ENCODE peak calls at places on chromosomes 16 and 17, in eight cellular contexts. One of them, this sample, is unnamed.
A peak's percentile ranks its signal among the peaks of the same experiment; 100 is the strongest.

GRCh38 chr16:82751020-82751419 is 124.3 kb downstream of the CDH13 start:
- DNase-seq in aorta: no peak
- DNase-seq in adrenal gland: no peak
- DNase-seq in dorsolateral prefrontal cortex: no peak
- DNase-seq in MG63: no peak
- DNase-seq in fibroblast of villous mesenchyme: no peak
- DNase-seq in breast epithelium: no peak
- DNase-seq in thoracic aorta: no peak
- DNase-seq in this sample: no peak

GRCh38 chr17:79322216-79323123 is 247.8 kb downstream of the ENGASE start:
- DNase-seq in aorta: peak; percentile 20
- DNase-seq in adrenal gland: no peak
- DNase-seq in dorsolateral prefrontal cortex: no peak
- DNase-seq in MG63: no peak
- DNase-seq in fibroblast of villous mesenchyme: no peak
- DNase-seq in breast epithelium: no peak
- DNase-seq in thoracic aorta: no peak
- DNase-seq in this sample: no peak

GRCh38 chr17:57257911-57258885 is 1.9 kb downstream of the MSI2 start:
- DNase-seq in aorta: no peak
- DNase-seq in adrenal gland: no peak
- DNase-seq in dorsolateral prefrontal cortex: no peak
- DNase-seq in MG63: no peak
- DNase-seq in fibroblast of villous mesenchyme: no peak
- DNase-seq in breast epithelium: no peak
- DNase-seq in thoracic aorta: no peak
- DNase-seq in this sample: no peak

GRCh38 chr16:20637247-20637646 is 60.2 kb downstream of the ACSM1 start:
- DNase-seq in aorta: no peak
- DNase-seq in adrenal gland: no peak
- DNase-seq in dorsolateral prefrontal cortex: no peak
- DNase-seq in MG63: no peak
- DNase-seq in fibroblast of villous mesenchyme: no peak
- DNase-seq in breast epithelium: no peak
- DNase-seq in thoracic aorta: no peak
- DNase-seq in this sample: no peak

GRCh38 chr16:85699224-85699558 is 10.4 kb upstream of the GINS2 start:
- DNase-seq in aorta: no peak
- DNase-seq in adrenal gland: no peak
- DNase-seq in dorsolateral prefrontal cortex: no peak
- DNase-seq in MG63: no peak
- DNase-seq in fibroblast of villous mesenchyme: no peak
- DNase-seq in breast epithelium: no peak
- DNase-seq in thoracic aorta: no peak
- DNase-seq in this sample: no peak

GRCh38 chr16:10579965-10580918 is at the start of gene EMP2:
- DNase-seq in aorta: peak; percentile 88
- DNase-seq in adrenal gland: peak; percentile 64
- DNase-seq in dorsolateral prefrontal cortex: no peak
- DNase-seq in MG63: peak; percentile 90
- DNase-seq in fibroblast of villous mesenchyme: peak; percentile 63
- DNase-seq in breast epithelium: peak; percentile 60
- DNase-seq in thoracic aorta: peak; percentile 34
- DNase-seq in this sample: peak; percentile 57

GRCh38 chr17:49823614-49824013 is 24.3 kb downstream of the TAC4 start:
- DNase-seq in aorta: no peak
- DNase-seq in adrenal gland: no peak
- DNase-seq in dorsolateral prefrontal cortex: no peak
- DNase-seq in MG63: no peak
- DNase-seq in fibroblast of villous mesenchyme: peak; percentile 84
- DNase-seq in breast epithelium: no peak
- DNase-seq in thoracic aorta: no peak
- DNase-seq in this sample: no peak

GRCh38 chr17:19443148-19443547 is 32.1 kb downstream of the RNF112 start:
- DNase-seq in aorta: no peak
- DNase-seq in adrenal gland: no peak
- DNase-seq in dorsolateral prefrontal cortex: no peak
- DNase-seq in MG63: no peak
- DNase-seq in fibroblast of villous mesenchyme: no peak
- DNase-seq in breast epithelium: no peak
- DNase-seq in thoracic aorta: no peak
- DNase-seq in this sample: no peak

GRCh38 chr17:50691550-50692447 is 15.9 kb downstream of the ANKRD40 start:
- DNase-seq in aorta: peak; percentile 4
- DNase-seq in adrenal gland: no peak
- DNase-seq in dorsolateral prefrontal cortex: no peak
- DNase-seq in MG63: no peak
- DNase-seq in fibroblast of villous mesenchyme: peak; percentile 43
- DNase-seq in breast epithelium: no peak
- DNase-seq in thoracic aorta: no peak
- DNase-seq in this sample: no peak

GRCh38 chr17:80878876-80879722 is 112.5 kb upstream of the CHMP6 start:
- DNase-seq in aorta: no peak
- DNase-seq in adrenal gland: no peak
- DNase-seq in dorsolateral prefrontal cortex: no peak
- DNase-seq in MG63: no peak
- DNase-seq in fibroblast of villous mesenchyme: no peak
- DNase-seq in breast epithelium: no peak
- DNase-seq in thoracic aorta: no peak
- DNase-seq in this sample: no peak

GRCh38 chr16:14020141-14020540 is 51.0 kb upstream of the MRTFB start:
- DNase-seq in aorta: no peak
- DNase-seq in adrenal gland: no peak
- DNase-seq in dorsolateral prefrontal cortex: no peak
- DNase-seq in MG63: no peak
- DNase-seq in fibroblast of villous mesenchyme: no peak
- DNase-seq in breast epithelium: no peak
- DNase-seq in thoracic aorta: no peak
- DNase-seq in this sample: no peak

GRCh38 chr16:85037050-85037410 is 9.4 kb downstream of the KIAA0513 start:
- DNase-seq in aorta: no peak
- DNase-seq in adrenal gland: peak; percentile 76
- DNase-seq in dorsolateral prefrontal cortex: no peak
- DNase-seq in MG63: peak; percentile 22
- DNase-seq in fibroblast of villous mesenchyme: peak; percentile 62
- DNase-seq in breast epithelium: peak; percentile 44
- DNase-seq in thoracic aorta: no peak
- DNase-seq in this sample: peak; percentile 97

GRCh38 chr16:88454315-88455057 is 1.4 kb downstream of the ZFPM1 start:
- DNase-seq in aorta: no peak
- DNase-seq in adrenal gland: peak; percentile 38
- DNase-seq in dorsolateral prefrontal cortex: no peak
- DNase-seq in MG63: no peak
- DNase-seq in fibroblast of villous mesenchyme: no peak
- DNase-seq in breast epithelium: no peak
- DNase-seq in thoracic aorta: no peak
- DNase-seq in this sample: peak; percentile 5

GRCh38 chr16:88451586-88452484 is 1.2 kb upstream of the ZFPM1 start:
- DNase-seq in aorta: peak; percentile 66
- DNase-seq in adrenal gland: no peak
- DNase-seq in dorsolateral prefrontal cortex: no peak
- DNase-seq in MG63: peak; percentile 39
- DNase-seq in fibroblast of villous mesenchyme: no peak
- DNase-seq in breast epithelium: no peak
- DNase-seq in thoracic aorta: no peak
- DNase-seq in this sample: no peak

GRCh38 chr16:88452485-88453216 is 429 bp upstream of the ZFPM1 start:
- DNase-seq in aorta: peak; percentile 98
- DNase-seq in adrenal gland: peak; percentile 99
- DNase-seq in dorsolateral prefrontal cortex: peak; percentile 91
- DNase-seq in MG63: peak; percentile 87
- DNase-seq in fibroblast of villous mesenchyme: peak; percentile 95
- DNase-seq in breast epithelium: peak; percentile 95
- DNase-seq in thoracic aorta: peak; percentile 87
- DNase-seq in this sample: peak; percentile 80

GRCh38 chr16:88453217-88453531 is at the start of gene ZFPM1:
- DNase-seq in aorta: no peak
- DNase-seq in adrenal gland: no peak
- DNase-seq in dorsolateral prefrontal cortex: no peak
- DNase-seq in MG63: no peak
- DNase-seq in fibroblast of villous mesenchyme: no peak
- DNase-seq in breast epithelium: no peak
- DNase-seq in thoracic aorta: no peak
- DNase-seq in this sample: no peak

DNA sequence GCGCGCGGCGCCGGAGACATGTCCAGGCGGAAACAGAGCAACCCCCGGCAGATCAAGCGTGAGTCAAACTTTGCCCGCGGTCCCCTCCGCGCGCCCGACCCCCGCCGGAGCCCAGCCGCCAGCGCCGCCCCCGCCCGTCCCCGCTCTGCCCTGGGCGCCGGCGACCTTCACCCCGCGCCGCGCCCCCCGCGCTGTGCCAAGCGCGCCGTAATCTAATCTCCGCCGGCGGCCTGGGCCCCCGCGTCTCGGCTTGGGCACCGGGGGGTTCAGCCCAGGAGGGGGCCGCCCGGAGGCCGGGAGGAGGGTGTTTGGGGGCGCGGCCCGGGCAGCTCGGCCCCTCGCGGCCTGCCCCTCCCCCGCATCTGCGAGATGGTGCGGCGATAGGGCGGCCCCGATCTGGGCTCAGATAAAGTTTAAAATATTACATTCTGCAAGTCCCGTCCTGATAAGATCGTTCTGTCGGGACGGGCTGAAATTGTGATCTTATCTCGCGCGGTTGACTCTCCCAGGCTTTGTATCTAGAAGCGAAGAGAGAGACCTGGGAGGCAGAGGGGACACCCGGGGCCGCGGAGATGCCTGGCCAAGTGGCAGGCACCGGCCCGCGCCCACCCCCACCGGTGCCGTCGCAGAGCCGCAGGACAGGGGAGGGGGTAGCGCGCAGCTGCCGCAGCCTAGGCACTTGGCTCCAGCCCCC is 688 bp downstream of the ZFPM1 start:
- DNase-seq in aorta: no peak
- DNase-seq in adrenal gland: peak; percentile 40
- DNase-seq in dorsolateral prefrontal cortex: no peak
- DNase-seq in MG63: peak; percentile 30
- DNase-seq in fibroblast of villous mesenchyme: no peak
- DNase-seq in breast epithelium: no peak
- DNase-seq in thoracic aorta: no peak
- DNase-seq in this sample: peak; percentile 11
- H3K4me3 ChIP-seq in aorta: peak overlapping the region; percentile 42
- H3K4me3 ChIP-seq in adrenal gland: peak overlapping the region; percentile 41
- H3K4me3 ChIP-seq in dorsolateral prefrontal cortex: peak overlapping the region; percentile 66
- H3K4me3 ChIP-seq in MG63: peak overlapping the region; percentile 44
- H3K4me3 ChIP-seq in fibroblast of villous mesenchyme: peak overlapping the region; percentile 66
- H3K4me3 ChIP-seq in breast epithelium: peak overlapping the region; percentile 51
- H3K4me3 ChIP-seq in thoracic aorta: peak overlapping the region; percentile 73
- H3K4me3 ChIP-seq in this sample: peak overlapping the region; percentile 50

DNA sequence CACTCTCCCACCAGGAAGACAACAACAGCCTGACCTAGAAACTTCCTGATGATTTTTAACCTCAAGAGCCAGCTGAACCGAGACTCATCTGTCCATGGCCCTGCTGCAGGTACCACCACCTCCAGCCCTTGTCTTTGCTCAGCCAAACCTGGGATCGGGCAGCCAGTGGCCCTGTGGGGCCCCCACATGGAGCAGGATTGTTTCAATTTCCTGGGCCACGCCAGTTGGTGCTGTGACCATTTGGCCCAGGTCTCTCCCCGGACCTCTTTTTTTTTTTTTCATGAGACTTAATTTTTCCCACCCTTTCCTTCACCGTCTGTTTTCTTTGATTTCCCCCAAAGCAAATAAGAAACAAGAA is 8.3 kb upstream of the HOXB2 start:
- DNase-seq in aorta: no peak
- DNase-seq in adrenal gland: no peak
- DNase-seq in dorsolateral prefrontal cortex: no peak
- DNase-seq in MG63: no peak
- DNase-seq in fibroblast of villous mesenchyme: no peak
- DNase-seq in breast epithelium: no peak
- DNase-seq in thoracic aorta: no peak
- DNase-seq in this sample: no peak
- H3K4me3 ChIP-seq in aorta: no peak overlapping the region
- H3K4me3 ChIP-seq in adrenal gland: no peak overlapping the region
- H3K4me3 ChIP-seq in dorsolateral prefrontal cortex: no peak overlapping the region
- H3K4me3 ChIP-seq in MG63: no peak overlapping the region
- H3K4me3 ChIP-seq in fibroblast of villous mesenchyme: no peak overlapping the region
- H3K4me3 ChIP-seq in breast epithelium: no peak overlapping the region
- H3K4me3 ChIP-seq in thoracic aorta: peak overlapping the region; percentile 84
- H3K4me3 ChIP-seq in this sample: no peak overlapping the region

GRCh38 chr17:65009848-65010247 is 46.7 kb downstream of the GNA13 start:
- DNase-seq in aorta: no peak
- DNase-seq in adrenal gland: no peak
- DNase-seq in dorsolateral prefrontal cortex: no peak
- DNase-seq in MG63: no peak
- DNase-seq in fibroblast of villous mesenchyme: no peak
- DNase-seq in breast epithelium: no peak
- DNase-seq in thoracic aorta: no peak
- DNase-seq in this sample: no peak

GRCh38 chr17:65008877-65009276 is 47.7 kb downstream of the GNA13 start:
- DNase-seq in aorta: no peak
- DNase-seq in adrenal gland: no peak
- DNase-seq in dorsolateral prefrontal cortex: no peak
- DNase-seq in MG63: no peak
- DNase-seq in fibroblast of villous mesenchyme: no peak
- DNase-seq in breast epithelium: no peak
- DNase-seq in thoracic aorta: no peak
- DNase-seq in this sample: no peak

GRCh38 chr17:65001409-65002045 is 55.0 kb downstream of the GNA13 start:
- DNase-seq in aorta: no peak
- DNase-seq in adrenal gland: no peak
- DNase-seq in dorsolateral prefrontal cortex: no peak
- DNase-seq in MG63: no peak
- DNase-seq in fibroblast of villous mesenchyme: no peak
- DNase-seq in breast epithelium: no peak
- DNase-seq in thoracic aorta: no peak
- DNase-seq in this sample: no peak

GRCh38 chr17:65000798-65001197 is 55.7 kb downstream of the GNA13 start:
- DNase-seq in aorta: no peak
- DNase-seq in adrenal gland: no peak
- DNase-seq in dorsolateral prefrontal cortex: no peak
- DNase-seq in MG63: no peak
- DNase-seq in fibroblast of villous mesenchyme: no peak
- DNase-seq in breast epithelium: no peak
- DNase-seq in thoracic aorta: no peak
- DNase-seq in this sample: no peak

DNA sequence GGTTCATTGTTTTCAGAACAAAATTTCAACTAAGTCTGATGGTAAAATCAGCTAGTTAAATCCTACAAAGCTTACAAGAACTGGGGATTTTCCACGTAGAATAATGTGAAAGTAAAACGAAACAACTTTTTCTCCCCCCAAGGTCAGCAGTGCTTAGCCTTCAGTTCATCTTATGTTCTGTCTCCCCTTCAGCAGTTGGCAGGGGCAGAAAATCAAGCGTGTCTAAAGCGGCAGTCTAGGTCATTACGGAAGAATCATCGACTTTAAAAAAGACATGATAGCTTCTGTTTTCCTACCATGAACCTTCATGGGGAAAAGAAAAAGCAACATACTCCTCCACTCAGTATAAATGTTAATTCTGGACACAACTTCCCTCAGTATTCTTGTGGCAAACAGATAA is 50.7 kb downstream of the GNA13 start:
- DNase-seq in aorta: no peak
- DNase-seq in adrenal gland: no peak
- DNase-seq in dorsolateral prefrontal cortex: no peak
- DNase-seq in MG63: no peak
- DNase-seq in fibroblast of villous mesenchyme: no peak
- DNase-seq in breast epithelium: no peak
- DNase-seq in thoracic aorta: no peak
- DNase-seq in this sample: no peak
- H3K4me3 ChIP-seq in aorta: no peak overlapping the region
- H3K4me3 ChIP-seq in adrenal gland: no peak overlapping the region
- H3K4me3 ChIP-seq in dorsolateral prefrontal cortex: no peak overlapping the region
- H3K4me3 ChIP-seq in MG63: no peak overlapping the region
- H3K4me3 ChIP-seq in fibroblast of villous mesenchyme: no peak overlapping the region
- H3K4me3 ChIP-seq in breast epithelium: no peak overlapping the region
- H3K4me3 ChIP-seq in thoracic aorta: no peak overlapping the region
- H3K4me3 ChIP-seq in this sample: no peak overlapping the region

GRCh38 chr16:73069581-73070262 is 21.8 kb upstream of the ZFHX3 start:
- DNase-seq in aorta: no peak
- DNase-seq in adrenal gland: no peak
- DNase-seq in dorsolateral prefrontal cortex: no peak
- DNase-seq in MG63: no peak
- DNase-seq in fibroblast of villous mesenchyme: no peak
- DNase-seq in breast epithelium: no peak
- DNase-seq in thoracic aorta: no peak
- DNase-seq in this sample: no peak
- H3K4me3 ChIP-seq in aorta: peak overlapping the region; percentile 13
- H3K4me3 ChIP-seq in adrenal gland: no peak overlapping the region
- H3K4me3 ChIP-seq in dorsolateral prefrontal cortex: no peak overlapping the region
- H3K4me3 ChIP-seq in MG63: no peak overlapping the region
- H3K4me3 ChIP-seq in fibroblast of villous mesenchyme: no peak overlapping the region
- H3K4me3 ChIP-seq in breast epithelium: no peak overlapping the region
- H3K4me3 ChIP-seq in thoracic aorta: peak overlapping the region; percentile 59
- H3K4me3 ChIP-seq in this sample: no peak overlapping the region